ENCODE peak calls at places on chromosome 14, in nine cellular contexts. One of them, this sample, is unnamed.

GRCh38 chr14:61234215-61234916 is 46.8 kb downstream of the TMEM30B start:
- DNase-seq in T47D: no peak
- DNase-seq in psoas muscle: no peak
- DNase-seq in CD4-positive, CD25-positive, alpha-beta regulatory T cell: no peak
- DNase-seq in RWPE1: no peak
- DNase-seq in HT-29: no peak
- DNase-seq in mesothelial cell of epicardium: no peak
- DNase-seq in left ventricle myocardium inferior: no peak
- DNase-seq in NCI-H345: no peak
- DNase-seq in this sample: no peak

GRCh38 chr14:24013654-24014514 is 25.2 kb downstream of the DHRS4L2 start:
- DNase-seq in left ventricle myocardium inferior: no peak
- DNase-seq in CD4-positive, CD25-positive, alpha-beta regulatory T cell: peak
- DNase-seq in mesothelial cell of epicardium: no peak
- DNase-seq in NCI-H345: peak
- DNase-seq in psoas muscle: no peak
- DNase-seq in T47D: peak
- DNase-seq in RWPE1: peak
- DNase-seq in HT-29: peak
- DNase-seq in this sample: peak

GRCh38 chr14:30656190-30656632 is 34.1 kb downstream of the SCFD1 start:
- DNase-seq in HT-29: peak
- DNase-seq in T47D: peak
- DNase-seq in CD4-positive, CD25-positive, alpha-beta regulatory T cell: peak
- DNase-seq in NCI-H345: peak
- DNase-seq in left ventricle myocardium inferior: no peak
- DNase-seq in psoas muscle: no peak
- DNase-seq in RWPE1: peak
- DNase-seq in mesothelial cell of epicardium: no peak
- DNase-seq in this sample: no peak

GRCh38 chr14:68785817-68786490 is 6.9 kb downstream of the ZFP36L1 start:
- DNase-seq in NCI-H345: no peak
- DNase-seq in CD4-positive, CD25-positive, alpha-beta regulatory T cell: no peak
- DNase-seq in mesothelial cell of epicardium: no peak
- DNase-seq in RWPE1: peak
- DNase-seq in HT-29: peak
- DNase-seq in T47D: peak
- DNase-seq in psoas muscle: no peak
- DNase-seq in left ventricle myocardium inferior: no peak
- DNase-seq in this sample: peak

GRCh38 chr14:77195766-77196165 is 14.2 kb downstream of the TMEM63C start:
- DNase-seq in left ventricle myocardium inferior: no peak
- DNase-seq in T47D: no peak
- DNase-seq in CD4-positive, CD25-positive, alpha-beta regulatory T cell: no peak
- DNase-seq in HT-29: no peak
- DNase-seq in mesothelial cell of epicardium: no peak
- DNase-seq in NCI-H345: no peak
- DNase-seq in RWPE1: no peak
- DNase-seq in psoas muscle: no peak
- DNase-seq in this sample: no peak

GRCh38 chr14:75234173-75234855 is 44.3 kb upstream of the FOS start:
- DNase-seq in mesothelial cell of epicardium: no peak
- DNase-seq in left ventricle myocardium inferior: peak
- DNase-seq in psoas muscle: no peak
- DNase-seq in CD4-positive, CD25-positive, alpha-beta regulatory T cell: no peak
- DNase-seq in RWPE1: peak
- DNase-seq in T47D: no peak
- DNase-seq in HT-29: peak
- DNase-seq in NCI-H345: no peak
- DNase-seq in this sample: peak

GRCh38 chr14:104111301-104112112 is 26.0 kb downstream of the ASPG start:
- DNase-seq in RWPE1: no peak
- DNase-seq in left ventricle myocardium inferior: peak
- DNase-seq in psoas muscle: peak
- DNase-seq in mesothelial cell of epicardium: peak
- DNase-seq in HT-29: no peak
- DNase-seq in CD4-positive, CD25-positive, alpha-beta regulatory T cell: no peak
- DNase-seq in T47D: no peak
- DNase-seq in NCI-H345: no peak
- DNase-seq in this sample: no peak

GRCh38 chr14:24315807-24316596 is 4.7 kb downstream of the LTB4R start:
- DNase-seq in T47D: no peak
- DNase-seq in HT-29: peak
- DNase-seq in psoas muscle: peak
- DNase-seq in mesothelial cell of epicardium: no peak
- DNase-seq in CD4-positive, CD25-positive, alpha-beta regulatory T cell: no peak
- DNase-seq in RWPE1: no peak
- DNase-seq in left ventricle myocardium inferior: peak
- DNase-seq in NCI-H345: peak
- DNase-seq in this sample: no peak

GRCh38 chr14:42944284-42944683 is 1337.6 kb downstream of the LRFN5 start:
- DNase-seq in left ventricle myocardium inferior: no peak
- DNase-seq in mesothelial cell of epicardium: no peak
- DNase-seq in NCI-H345: no peak
- DNase-seq in T47D: no peak
- DNase-seq in HT-29: no peak
- DNase-seq in RWPE1: no peak
- DNase-seq in CD4-positive, CD25-positive, alpha-beta regulatory T cell: no peak
- DNase-seq in psoas muscle: no peak
- DNase-seq in this sample: no peak

GRCh38 chr14:87869619-87870583 is 123.1 kb downstream of the GALC start:
- DNase-seq in psoas muscle: no peak
- DNase-seq in CD4-positive, CD25-positive, alpha-beta regulatory T cell: no peak
- DNase-seq in left ventricle myocardium inferior: no peak
- DNase-seq in RWPE1: peak
- DNase-seq in mesothelial cell of epicardium: no peak
- DNase-seq in NCI-H345: no peak
- DNase-seq in T47D: no peak
- DNase-seq in HT-29: no peak
- DNase-seq in this sample: no peak

GRCh38 chr14:94945615-94946014 is 175.7 kb upstream of the GSC start:
- DNase-seq in NCI-H345: no peak
- DNase-seq in psoas muscle: no peak
- DNase-seq in HT-29: no peak
- DNase-seq in CD4-positive, CD25-positive, alpha-beta regulatory T cell: peak
- DNase-seq in RWPE1: no peak
- DNase-seq in T47D: no peak
- DNase-seq in left ventricle myocardium inferior: no peak
- DNase-seq in mesothelial cell of epicardium: no peak
- DNase-seq in this sample: no peak

GRCh38 chr14:20427231-20428009 is 8.5 kb downstream of the KLHL33 start:
- DNase-seq in RWPE1: peak
- DNase-seq in psoas muscle: no peak
- DNase-seq in left ventricle myocardium inferior: no peak
- DNase-seq in NCI-H345: no peak
- DNase-seq in CD4-positive, CD25-positive, alpha-beta regulatory T cell: no peak
- DNase-seq in HT-29: peak
- DNase-seq in T47D: no peak
- DNase-seq in mesothelial cell of epicardium: no peak
- DNase-seq in this sample: no peak

GRCh38 chr14:102516531-102517411 is 7.2 kb upstream of the ANKRD9 start:
- DNase-seq in T47D: peak
- DNase-seq in HT-29: no peak
- DNase-seq in NCI-H345: peak
- DNase-seq in left ventricle myocardium inferior: peak
- DNase-seq in CD4-positive, CD25-positive, alpha-beta regulatory T cell: peak
- DNase-seq in psoas muscle: peak
- DNase-seq in RWPE1: peak
- DNase-seq in mesothelial cell of epicardium: peak
- DNase-seq in this sample: no peak

GRCh38 chr14:29802211-29802610 is 125.4 kb downstream of the PRKD1 start:
- DNase-seq in left ventricle myocardium inferior: no peak
- DNase-seq in RWPE1: no peak
- DNase-seq in mesothelial cell of epicardium: no peak
- DNase-seq in CD4-positive, CD25-positive, alpha-beta regulatory T cell: no peak
- DNase-seq in NCI-H345: no peak
- DNase-seq in HT-29: no peak
- DNase-seq in psoas muscle: no peak
- DNase-seq in T47D: no peak
- DNase-seq in this sample: no peak

This sample was measured in ureter.